ENCODE peak calls at places on chromosomes 7 and 10, in four cellular contexts. N, Y, Q and O are unnamed samples.

GRCh38 chr7:148697256-148697841 is 1.4 kb upstream of the CUL1 start:
- DNase-seq in Y (no peak), Q (no peak), N (peak; percentile 69), O (no peak)

GRCh38 chr7:155808551-155809331 is 3.5 kb downstream of the SHH start:
- DNase-seq in N (no peak), Y (no peak), Q (no peak), O (no peak)

GRCh38 chr10:79061441-79062315 is 7.1 kb upstream of the ZMIZ1 start:
- DNase-seq in Y (no peak), N (peak; percentile 38), Q (no peak), O (no peak)

GRCh38 chr10:59006511-59007306 is 169.7 kb upstream of the PHYHIPL start:
- DNase-seq in Q (no peak), Y (peak; percentile 81), N (peak; percentile 81), O (no peak)

GRCh38 chr10:130411496-130412070 is 275.4 kb downstream of the GLRX3 start:
- DNase-seq in N (peak; percentile 35), Y (no peak), Q (no peak), O (no peak)

GRCh38 chr10:43230101-43230908 is 36.6 kb downstream of the RASGEF1A start:
- DNase-seq in N (peak; percentile 58), Y (no peak), Q (no peak), O (peak; percentile 16)

GRCh38 chr10:78630944-78631838 is 437.6 kb upstream of the ZMIZ1 start:
- DNase-seq in Q (no peak), Y (peak; percentile 79), N (peak; percentile 59), O (no peak)

GRCh38 chr10:24901686-24902399 is 50.6 kb downstream of the PRTFDC1 start:
- DNase-seq in N (peak; percentile 72), Y (peak; percentile 98), Q (peak; percentile 79), O (no peak)

GRCh38 chr7:107592361-107593024 is 12.4 kb downstream of the BCAP29 start:
- DNase-seq in N (no peak), Y (peak; percentile 71), Q (peak; percentile 23), O (no peak)

GRCh38 chr7:76316984-76317781 is 14.7 kb downstream of the HSPB1 start:
- DNase-seq in Y (no peak), N (no peak), Q (no peak), O (no peak)

GRCh38 chr7:81627565-81628287 is 142.1 kb downstream of the HGF start:
- DNase-seq in Q (peak; percentile 26), Y (peak; percentile 79), N (no peak), O (no peak)

GRCh38 chr7:36201122-36201723 is 48.2 kb downstream of the EEPD1 start:
- DNase-seq in N (no peak), Q (no peak), Y (no peak), O (no peak)

GRCh38 chr10:77799352-77799751 is 127.2 kb downstream of the DLG5 start:
- DNase-seq in Q (no peak), N (no peak), Y (peak; percentile 23), O (no peak)

GRCh38 chr7:106045139-106045538 is 67.0 kb downstream of the SYPL1 start:
- DNase-seq in Q (no peak), Y (no peak), N (no peak), O (no peak)

GRCh38 chr7:84022686-84023308 is 171.8 kb downstream of the SEMA3A start:
- DNase-seq in Q (no peak), N (no peak), Y (peak; percentile 38), O (no peak)

GRCh38 chr7:47614450-47614849 is 32.5 kb upstream of the TNS3 start:
- DNase-seq in N (no peak), Y (no peak), Q (no peak), O (no peak)

GRCh38 chr10:60524541-60524940 is 134.9 kb upstream of the ANK3 start:
- DNase-seq in N (no peak), Q (peak; percentile 60), Y (peak; percentile 95), O (no peak)

GRCh38 chr10:57791546-57791945 is 476.1 kb downstream of the IPMK start:
- DNase-seq in Y (no peak), Q (no peak), N (no peak), O (no peak)

GRCh38 chr7:79176859-79177477 is 276.5 kb downstream of the MAGI2 start:
- DNase-seq in N (no peak), Y (peak; percentile 33), Q (no peak), O (no peak)

GRCh38 chr7:2718703-2718965 is 30.6 kb downstream of the AMZ1 start:
- DNase-seq in N (no peak), Y (no peak), Q (no peak), O (no peak)

GRCh38 chr7:114660007-114660406 is 245.4 kb downstream of the FOXP2 start:
- DNase-seq in N (no peak), Q (no peak), Y (no peak), O (no peak)

GRCh38 chr7:101728888-101729883 is 88.2 kb upstream of the CUX1 start:
- DNase-seq in Q (peak; percentile 49), Y (peak; percentile 99), N (no peak), O (no peak)

GRCh38 chr7:94529516-94529915 is 19.9 kb downstream of the CASD1 start:
- DNase-seq in Q (no peak), N (no peak), Y (peak; percentile 86), O (no peak)

GRCh38 chr7:44104880-44105771 is 981 bp downstream of the AEBP1 start:
- DNase-seq in Q (no peak), Y (peak; percentile 51), N (peak; percentile 87), O (no peak)

GRCh38 chr7:105723582-105723981 is 142.3 kb upstream of the EFCAB10 start:
- DNase-seq in N (no peak), Y (no peak), Q (no peak), O (no peak)

DNA sequence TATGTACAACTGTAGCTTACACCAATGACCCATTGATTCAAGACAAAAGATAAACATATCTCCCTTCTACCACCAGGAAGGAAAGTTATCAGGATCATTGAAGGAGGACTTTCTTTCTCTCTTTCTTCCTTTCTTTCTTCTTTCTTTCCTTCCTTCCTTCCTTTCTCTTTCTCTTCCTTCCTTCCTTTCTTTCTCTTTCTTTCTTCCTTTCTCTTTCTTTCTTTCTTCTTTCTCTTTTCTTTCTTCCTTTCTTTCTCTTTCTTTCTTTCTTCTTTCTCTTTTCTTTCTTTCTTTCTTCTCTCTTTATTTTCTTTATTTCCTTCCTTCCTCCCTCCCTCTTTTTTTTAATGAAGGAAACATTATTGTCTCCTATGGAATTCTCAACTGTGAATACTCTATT is 10.6 kb upstream of the OR2A2 start:
- DNase-seq in Y (no peak), Q (no peak), N (no peak), O (no peak)
- TF ChIP-seq CTCF in Y (no peak), Q (no peak), N (no peak), O (no peak)

DNA sequence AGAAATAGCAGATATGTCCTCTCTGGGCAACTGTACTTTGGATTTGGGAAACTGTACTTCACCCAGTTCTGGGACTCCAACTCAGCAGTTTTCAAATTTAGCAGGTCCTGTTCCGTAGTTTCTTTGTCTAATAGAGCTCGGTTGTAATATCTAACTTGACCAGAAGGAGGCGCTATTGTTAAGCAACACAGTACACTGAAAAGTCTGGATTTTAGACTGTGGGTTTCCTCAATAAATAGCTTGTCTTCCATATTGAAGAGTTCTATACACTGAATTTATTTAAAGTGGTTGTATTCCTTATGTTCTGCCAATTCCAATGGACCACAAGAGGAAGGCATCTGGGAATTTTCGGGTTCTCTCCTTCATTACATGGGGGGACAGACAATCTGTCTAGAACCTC is 39.8 kb downstream of the ELFN1 start:
- DNase-seq in N (no peak), Q (no peak), Y (no peak), O (no peak)
- TF ChIP-seq CTCF in N (no peak), Q (peak; percentile 25), Y (peak; percentile 35), O (peak; percentile 23)

GRCh38 chr7:132113536-132114409 is 462.5 kb downstream of the PLXNA4 start:
- DNase-seq in N (peak; percentile 48), Y (no peak), Q (no peak), O (no peak)
- TF ChIP-seq CTCF in N (no peak), Y (no peak), Q (no peak), O (no peak)

GRCh38 chr10:97943294-97943693 is 87.1 kb downstream of the CRTAC1 start:
- DNase-seq in N (no peak), Y (no peak), Q (no peak), O (no peak)
- TF ChIP-seq CTCF in N (no peak), Y (no peak), Q (no peak), O (no peak)

GRCh38 chr7:118350260-118350659 is 125.8 kb downstream of the ANKRD7 start:
- DNase-seq in Q (no peak), N (no peak), Y (no peak), O (no peak)

GRCh38 chr7:118349604-118350003 is 125.1 kb downstream of the ANKRD7 start:
- DNase-seq in N (no peak), Y (no peak), Q (no peak), O (no peak)

DNA sequence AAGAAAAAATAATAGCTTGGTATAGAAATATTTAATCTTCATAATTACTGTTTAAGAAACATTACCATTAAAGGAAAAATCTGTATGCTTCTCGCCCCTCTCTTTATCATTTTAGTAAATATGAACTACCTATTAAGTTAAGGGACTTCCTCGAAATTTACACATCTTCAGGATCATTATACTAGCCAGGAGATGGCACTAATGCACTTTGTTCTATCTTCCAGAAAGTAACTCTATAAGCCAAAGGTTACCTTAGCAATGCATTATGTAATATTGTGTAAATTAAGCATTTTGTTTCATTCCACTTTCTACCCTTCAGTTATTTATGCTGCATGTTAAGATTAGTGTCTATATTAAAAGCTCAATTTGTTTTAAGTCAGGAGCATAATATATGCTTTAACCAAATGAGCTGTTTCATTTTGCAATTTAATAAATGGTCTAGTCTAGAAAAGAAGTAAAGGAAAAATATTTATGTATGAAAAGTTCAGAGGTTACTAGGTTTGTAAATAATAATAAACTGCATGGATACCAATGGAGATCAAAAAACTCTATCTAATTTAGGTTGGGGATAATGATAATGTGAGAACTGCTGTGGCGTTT is 128.4 kb downstream of the ANKRD7 start:
- DNase-seq in N (no peak), Q (no peak), Y (peak; percentile 6), O (no peak)
- TF ChIP-seq CTCF in N (peak; percentile 19), Q (peak; percentile 26), Y (no peak), O (no peak)

DNA sequence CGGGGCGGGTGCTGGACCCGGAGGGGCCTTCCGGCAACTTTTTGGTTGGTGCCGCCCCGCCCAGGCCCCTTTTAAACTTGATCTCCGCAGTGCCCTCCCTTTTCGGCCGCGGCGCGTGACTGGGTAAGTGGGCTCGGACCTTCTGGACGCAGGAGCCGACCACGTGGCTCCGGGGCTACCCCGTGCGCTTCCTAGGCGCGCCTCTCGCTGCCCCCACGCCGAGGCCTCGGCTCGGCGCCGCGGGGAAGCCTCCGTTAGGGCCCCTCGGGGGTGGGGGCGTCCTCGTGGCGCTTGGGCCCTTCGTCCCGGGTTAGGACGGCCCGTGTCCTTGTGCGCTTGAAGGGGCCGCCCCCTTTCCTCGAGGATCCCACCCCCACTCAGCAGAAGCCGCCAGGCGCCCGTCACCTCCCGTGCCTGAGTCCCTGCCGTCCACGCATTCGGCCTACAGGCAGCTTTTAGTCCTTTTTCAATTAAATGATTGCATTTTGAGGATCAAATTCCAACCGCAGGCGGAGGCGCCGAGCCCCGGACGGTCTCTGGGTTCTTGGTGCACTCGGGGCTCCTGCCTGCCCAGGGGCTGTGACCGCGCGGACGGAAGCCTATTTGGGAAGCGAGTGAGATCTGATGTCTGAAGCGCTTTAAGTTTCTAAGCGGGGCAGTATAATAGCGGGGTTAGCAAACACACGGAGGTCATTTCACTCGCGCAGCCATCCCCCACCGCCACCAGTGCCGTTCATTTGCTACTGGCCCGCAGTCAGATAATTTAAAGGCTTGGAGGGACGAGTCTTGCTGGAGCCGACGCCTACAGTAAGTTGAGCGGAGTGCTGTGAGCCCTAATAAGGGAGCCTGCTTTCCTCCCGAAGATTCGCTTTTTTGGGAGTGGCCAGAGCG is 31.8 kb upstream of the TOMM7 start:
- DNase-seq in Q (peak; percentile 64), N (peak; percentile 95), Y (peak; percentile 78), O (peak; percentile 75)
- TF ChIP-seq CTCF in Q (no peak), N (no peak), Y (no peak), O (peak; percentile 91)

GRCh38 chr10:13706604-13707003 is 119.8 kb downstream of the PRPF18 start:
- DNase-seq in Q (no peak), N (no peak), Y (no peak), O (no peak)
- TF ChIP-seq CTCF in Q (no peak), N (no peak), Y (no peak), O (no peak)